ENCODE peak calls at places on chromosomes 6 and 20, in six cellular contexts. Y is psoas muscle; U is mucosa of descending colon; M is naive thymus-derived CD4-positive, alpha-beta T cell; S is fibroblast of lung; W is sigmoid colon. D is an unnamed sample. For H3K9me3, the result is how much of the 10 kb centered on the place peaks cover.

GRCh38 chr20:50601511-50602431 is 89.6 kb downstream of the RIPOR3 start:
- DNase-seq in Y (no peak), M (no peak), W (no peak), U (no peak), S (no peak), D (no peak)

GRCh38 chr6:160690458-160690857 is 11.6 kb upstream of the PLG start:
- DNase-seq in W (no peak), Y (no peak), U (no peak), M (no peak), S (no peak), D (no peak)

GRCh38 chr20:63836335-63837133 is 5.5 kb upstream of the ZBTB46 start:
- DNase-seq in U (no peak), Y (no peak), M (no peak), W (no peak), S (no peak), D (no peak)

GRCh38 chr6:137878810-137879285 is 11.8 kb downstream of the TNFAIP3 start:
- DNase-seq in Y (peak), W (peak), S (no peak), U (no peak), M (peak), D (peak)

GRCh38 chr6:143400258-143401059 is 50.0 kb downstream of the ADAT2 start:
- DNase-seq in U (no peak), M (no peak), W (no peak), Y (no peak), S (peak), D (no peak)

GRCh38 chr20:40930561-40930960 is 98.1 kb upstream of the TOP1 start:
- DNase-seq in U (no peak), Y (no peak), M (no peak), W (no peak), S (no peak), D (no peak)

GRCh38 chr6:7846971-7847818 is 63.4 kb downstream of the TXNDC5 start:
- DNase-seq in W (no peak), Y (no peak), U (no peak), S (peak), M (no peak), D (no peak)

GRCh38 chr6:144744720-144745119 is 459.6 kb downstream of the UTRN start:
- DNase-seq in U (no peak), S (no peak), W (no peak), Y (no peak), M (no peak), D (no peak)

GRCh38 chr20:50924261-50924660 is 7.0 kb downstream of the ADNP start:
- DNase-seq in Y (no peak), M (no peak), W (no peak), U (no peak), S (no peak), D (no peak)

GRCh38 chr6:15061908-15062307 is 184.0 kb upstream of the JARID2 start:
- DNase-seq in W (no peak), S (no peak), U (no peak), Y (no peak), M (no peak), D (no peak)

GRCh38 chr20:32527447-32528055 is 57.6 kb downstream of the NOL4L start:
- DNase-seq in Y (no peak), M (no peak), S (no peak), W (no peak), U (no peak), D (peak)

GRCh38 chr6:155171109-155171746 is 92.6 kb upstream of the CLDN20 start:
- DNase-seq in M (peak), U (no peak), Y (peak), W (peak), S (peak), D (no peak)

GRCh38 chr20:58131111-58131510 is 97.3 kb downstream of the ANKRD60 start:
- DNase-seq in W (peak), Y (no peak), S (peak), M (no peak), U (no peak), D (no peak)

DNA sequence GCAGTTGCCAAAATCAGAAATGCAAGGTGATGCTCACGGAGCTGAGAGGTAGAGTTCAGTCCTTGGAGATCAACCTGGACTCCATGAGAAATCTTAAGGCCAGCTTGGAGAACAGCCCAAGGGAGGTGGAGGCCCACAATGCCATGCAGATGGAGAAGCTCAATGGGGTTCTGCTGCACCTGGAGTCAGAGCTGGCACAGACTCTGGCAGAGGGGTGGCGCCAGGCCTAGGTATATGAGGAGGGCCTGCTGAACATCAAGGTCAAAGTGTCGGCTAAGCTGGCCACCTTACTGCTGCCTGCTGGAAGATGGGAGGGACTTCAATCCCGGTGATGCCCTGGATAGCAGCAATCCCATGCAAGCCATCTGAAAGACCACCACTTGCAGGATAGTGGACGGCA is 23.9 kb upstream of the FUT9 start:
- DNase-seq in W (no peak), M (no peak), S (no peak), U (no peak), Y (no peak), D (no peak)
- H3K9me3 ChIP-seq in W (under half), M (under half), S (under half), U (under half), Y (under half), D (under half)

GRCh38 chr6:9360881-9361280 is 925.5 kb upstream of the SLC35B3 start:
- DNase-seq in S (peak), W (no peak), M (no peak), Y (no peak), U (no peak), D (no peak)
- H3K9me3 ChIP-seq in S (under half), W (under half), M (under half), Y (under half), U (under half), D (under half)

GRCh38 chr20:56205350-56205749 is 43.2 kb upstream of the MC3R start:
- DNase-seq in Y (no peak), M (no peak), U (no peak), W (no peak), S (no peak), D (no peak)

GRCh38 chr20:56211051-56211450 is 37.5 kb upstream of the MC3R start:
- DNase-seq in M (no peak), Y (no peak), W (no peak), S (no peak), U (no peak), D (no peak)

GRCh38 chr20:56204206-56204605 is 44.3 kb upstream of the MC3R start:
- DNase-seq in W (no peak), U (no peak), M (no peak), S (no peak), Y (no peak), D (no peak)

GRCh38 chr20:56208121-56208520 is 40.4 kb upstream of the MC3R start:
- DNase-seq in M (no peak), Y (no peak), S (no peak), W (no peak), U (no peak), D (no peak)

DNA sequence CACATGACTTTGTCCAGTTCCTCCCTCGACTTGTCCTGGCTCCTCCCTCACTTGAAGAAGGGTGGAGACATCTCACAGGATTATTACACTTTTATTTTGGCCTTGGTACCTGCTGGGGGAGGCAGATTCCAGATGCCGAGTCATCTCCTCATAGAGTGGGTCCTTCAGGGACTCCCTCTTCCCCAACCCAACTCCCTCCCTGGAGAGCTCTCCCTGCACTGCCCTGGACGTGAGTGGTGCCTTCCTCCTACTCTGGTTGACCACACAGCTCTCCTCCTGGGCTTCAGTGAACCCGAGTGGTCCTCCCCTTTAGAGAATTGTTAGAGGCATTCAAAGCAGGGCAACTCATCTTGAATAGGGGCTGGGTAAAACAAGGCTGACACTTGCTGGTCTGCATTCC is 40.9 kb upstream of the MC3R start:
- DNase-seq in W (no peak), M (no peak), U (no peak), Y (no peak), S (no peak), D (no peak)
- H3K9me3 ChIP-seq in W (under half), M (under half), U (under half), Y (under half), S (under half), D (under half)

GRCh38 chr20:21808863-21809664 is 103.6 kb downstream of the PAX1 start:
- DNase-seq in S (no peak), U (peak), W (no peak), M (no peak), Y (peak), D (peak)
- H3K9me3 ChIP-seq in S (under half), U (under half), W (under half), M (under half), Y (under half), D (under half)

DNA sequence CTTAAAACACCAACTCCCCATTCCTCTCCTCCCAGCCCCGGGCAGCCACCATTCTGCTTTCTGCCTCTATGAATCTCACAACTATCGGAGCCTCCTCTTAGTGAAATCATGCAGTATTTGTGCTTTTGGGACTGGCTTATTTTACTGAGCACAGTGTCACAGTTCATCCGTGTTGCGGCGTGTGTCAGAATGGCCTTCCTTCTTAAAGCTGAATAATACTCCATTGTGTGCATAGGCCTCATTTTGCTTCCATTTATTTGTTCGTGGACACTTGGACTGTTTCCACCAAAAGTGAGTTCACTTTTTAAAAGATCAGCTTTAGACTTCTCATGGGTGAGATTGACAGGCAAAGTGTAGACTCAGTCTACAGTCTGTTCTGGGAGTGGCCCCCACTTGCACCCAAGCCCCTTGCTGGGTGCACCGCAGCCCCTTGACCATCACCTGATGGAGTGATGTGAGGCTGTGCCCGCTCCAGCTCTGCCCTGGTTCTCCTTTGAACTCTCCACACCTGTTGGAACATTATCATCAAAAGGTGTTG is 12.6 kb downstream of the DUSP22 start:
- DNase-seq in S (no peak), Y (no peak), M (no peak), W (no peak), U (no peak), D (no peak)
- H3K9me3 ChIP-seq in S (under half), Y (under half), M (under half), W (under half), U (under half), D (under half)

GRCh38 chr6:76026101-76026500 is 46.4 kb downstream of the IMPG1 start:
- DNase-seq in Y (no peak), S (peak), U (no peak), W (no peak), M (no peak), D (no peak)
- H3K9me3 ChIP-seq in Y (under half), S (under half), U (half or more), W (under half), M (under half), D (under half)

GRCh38 chr20:18331694-18332093 is 43.4 kb downstream of the ZNF133 start:
- DNase-seq in W (no peak), U (no peak), M (no peak), S (no peak), Y (no peak), D (no peak)
- H3K9me3 ChIP-seq in W (under half), U (under half), M (under half), S (under half), Y (under half), D (under half)

DNA sequence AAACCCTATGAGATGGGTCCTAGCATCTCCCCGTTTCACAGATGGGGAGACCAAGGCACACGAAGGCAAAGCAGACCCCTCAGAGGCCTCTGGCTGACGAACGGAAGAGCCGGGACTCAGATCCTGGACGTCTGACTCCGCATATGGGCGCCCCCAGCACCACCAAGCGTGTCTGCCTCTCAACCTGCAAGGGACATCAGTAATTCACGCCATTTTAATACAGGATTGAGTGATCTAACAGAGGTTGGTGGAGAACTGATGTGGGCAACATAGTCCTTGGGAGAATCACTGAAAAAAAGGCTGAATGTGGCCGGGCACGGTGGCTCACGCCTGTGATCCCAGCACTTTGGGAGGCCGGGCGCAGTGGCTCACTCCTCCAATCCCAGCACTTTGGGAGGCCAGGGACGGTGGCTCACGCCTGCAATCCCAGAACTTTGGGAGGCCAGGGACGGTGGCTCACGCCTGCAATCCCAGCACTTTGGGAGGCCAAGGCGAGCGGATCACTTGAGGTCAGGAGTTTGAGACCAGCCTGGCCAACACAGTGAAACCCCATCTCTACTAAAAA is 206.6 kb downstream of the DLL1 start:
- DNase-seq in S (no peak), M (no peak), U (no peak), W (no peak), Y (no peak), D (peak)
- H3K9me3 ChIP-seq in S (under half), M (under half), U (under half), W (under half), Y (under half), D (under half)

GRCh38 chr6:35372633-35373032 is 30.3 kb downstream of the PPARD start:
- DNase-seq in M (no peak), U (no peak), W (no peak), S (no peak), Y (no peak), D (no peak)
- H3K9me3 ChIP-seq in M (under half), U (under half), W (under half), S (under half), Y (under half), D (under half)

DNA sequence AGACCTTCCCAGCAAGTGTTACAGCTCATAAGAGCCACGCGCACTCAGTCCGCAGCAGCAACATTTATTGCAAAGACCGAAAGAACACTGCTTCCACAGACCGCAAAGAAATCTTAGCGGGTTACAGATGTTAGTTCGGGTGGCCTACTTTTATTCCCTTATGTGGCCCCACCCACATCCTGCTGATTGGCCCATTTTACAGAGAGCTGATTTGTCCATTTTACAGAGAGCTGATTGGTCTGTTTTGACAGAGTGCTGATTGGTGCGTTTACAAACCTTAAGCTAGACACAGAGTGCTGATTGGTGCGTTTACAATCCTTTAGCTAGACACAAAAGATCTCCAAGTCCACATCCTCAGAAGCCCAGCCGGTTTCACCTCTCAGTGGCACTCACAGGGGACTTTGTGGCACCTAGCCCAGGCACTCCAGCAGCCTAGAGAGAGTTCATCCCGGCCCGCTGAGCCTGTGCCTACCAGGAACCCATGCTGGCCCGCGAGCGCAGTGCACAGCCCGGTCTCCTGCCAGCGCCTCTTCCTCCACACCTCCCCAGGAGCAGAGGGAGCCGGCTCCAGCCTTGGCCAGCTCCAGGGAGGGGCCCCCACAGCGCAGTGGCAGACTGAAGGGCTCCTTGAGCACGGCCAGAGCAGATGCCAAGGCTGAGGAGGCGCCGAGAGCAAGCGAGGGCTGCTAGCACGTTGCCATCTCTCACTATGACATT is 244.3 kb upstream of the TSHZ2 start:
- DNase-seq in Y (no peak), W (no peak), M (no peak), S (no peak), U (no peak), D (no peak)
- H3K9me3 ChIP-seq in Y (under half), W (under half), M (under half), S (under half), U (under half), D (under half)